ENCODE peak calls at places on chromosomes 1 and 21, in ten cellular contexts. L is A549, U is astrocyte, S is GOT3, N is EL, H is choroid plexus epithelial cell, O is heart right ventricle, C is EH, X is adipocyte, P is AG08396. W is an unnamed sample.

GRCh38 chr1:240511789-240512188 is 100.2 kb downstream of the GREM2 start:
- DNase-seq in L (no peak), U (no peak), S (no peak), N (no peak), H (no peak), O (no peak), C (no peak), X (no peak), P (no peak), W (no peak)

GRCh38 chr1:226381226-226381998 is 26.5 kb downstream of the PARP1 start:
- DNase-seq in L (no peak), U (no peak), S (no peak), N (no peak), H (no peak), O (no peak), C (no peak), X (no peak), P (no peak), W (no peak)

GRCh38 chr21:44873356-44874239 is at the start of gene PTTG1IP:
- DNase-seq in L (peak; percentile 95), U (peak; percentile 84), S (peak; percentile 94), N (peak; percentile 98), H (peak; percentile 98), O (peak; percentile 98), C (peak; percentile 97), X (peak; percentile 99), P (peak; percentile 100), W (peak; percentile 99)

GRCh38 chr1:176897350-176898236 is 266.9 kb downstream of the ASTN1 start:
- DNase-seq in L (peak; percentile 52), U (peak; percentile 27), S (no peak), N (peak; percentile 59), H (peak; percentile 75), O (peak; percentile 38), C (peak; percentile 63), X (peak; percentile 86), P (peak; percentile 71), W (peak; percentile 64)

GRCh38 chr1:101178341-101178687 is 58.5 kb upstream of the S1PR1 start:
- DNase-seq in L (no peak), U (no peak), S (no peak), N (no peak), H (no peak), O (no peak), C (no peak), X (no peak), P (no peak), W (no peak)

GRCh38 chr1:223837206-223837605 is 8.5 kb downstream of the TP53BP2 start:
- DNase-seq in L (no peak), U (no peak), S (no peak), N (no peak), H (peak; percentile 44), O (no peak), C (peak; percentile 52), X (no peak), P (no peak), W (no peak)

GRCh38 chr1:82073659-82074058 is 272.9 kb downstream of the ADGRL2 start:
- DNase-seq in L (no peak), U (no peak), S (no peak), N (no peak), H (no peak), O (no peak), C (no peak), X (no peak), P (no peak), W (no peak)

GRCh38 chr21:42114646-42115045 is 43.5 kb downstream of the UMODL1 start:
- DNase-seq in L (no peak), U (no peak), S (no peak), N (no peak), H (no peak), O (no peak), C (no peak), X (no peak), P (no peak), W (no peak)

GRCh38 chr1:1225913-1226312 is 5.9 kb downstream of the SDF4 start:
- DNase-seq in L (no peak), U (no peak), S (no peak), N (no peak), H (no peak), O (no peak), C (no peak), X (no peak), P (no peak), W (no peak)

GRCh38 chr1:59776960-59777852 is 37.5 kb upstream of the HOOK1 start:
- DNase-seq in L (no peak), U (peak; percentile 24), S (no peak), N (peak; percentile 61), H (peak; percentile 12), O (no peak), C (peak; percentile 84), X (peak; percentile 42), P (peak; percentile 28), W (no peak)

GRCh38 chr1:66503841-66504470 is 30.0 kb upstream of the SGIP1 start:
- DNase-seq in L (peak; percentile 66), U (peak; percentile 40), S (no peak), N (peak; percentile 75), H (peak; percentile 89), O (peak; percentile 64), C (peak; percentile 84), X (peak; percentile 84), P (peak; percentile 35), W (peak; percentile 6)

GRCh38 chr1:40886318-40887011 is 24.3 kb upstream of the CITED4 start:
- DNase-seq in L (no peak), U (no peak), S (no peak), N (no peak), H (no peak), O (no peak), C (no peak), X (no peak), P (no peak), W (no peak)

GRCh38 chr1:40909281-40909680 is 47.1 kb upstream of the CITED4 start:
- DNase-seq in L (no peak), U (no peak), S (no peak), N (no peak), H (no peak), O (no peak), C (no peak), X (no peak), P (no peak), W (no peak)

GRCh38 chr1:115665319-115665718 is 23.5 kb downstream of the VANGL1 start:
- DNase-seq in L (no peak), U (no peak), S (no peak), N (no peak), H (no peak), O (no peak), C (no peak), X (no peak), P (no peak), W (no peak)

GRCh38 chr1:50471967-50472366 is 48.7 kb upstream of the DMRTA2 start:
- DNase-seq in L (no peak), U (no peak), S (no peak), N (no peak), H (no peak), O (no peak), C (no peak), X (no peak), P (no peak), W (no peak)

GRCh38 chr1:94925561-94926364 is 1.1 kb downstream of the CNN3 start:
- DNase-seq in L (peak; percentile 48), U (peak; percentile 94), S (no peak), N (peak; percentile 96), H (peak; percentile 82), O (peak; percentile 88), C (peak; percentile 97), X (peak; percentile 91), P (peak; percentile 84), W (peak; percentile 54)

GRCh38 chr1:41583658-41584570 is 99.4 kb upstream of the EDN2 start:
- DNase-seq in L (no peak), U (no peak), S (no peak), N (no peak), H (no peak), O (no peak), C (no peak), X (no peak), P (no peak), W (no peak)

GRCh38 chr1:168057921-168058320 is 78.8 kb downstream of the GPR161 start:
- DNase-seq in L (no peak), U (no peak), S (no peak), N (peak; percentile 32), H (peak; percentile 27), O (no peak), C (peak; percentile 39), X (peak; percentile 56), P (peak; percentile 14), W (no peak)

GRCh38 chr1:163826500-163826899 is 504.7 kb downstream of the NUF2 start:
- DNase-seq in L (no peak), U (no peak), S (no peak), N (no peak), H (no peak), O (peak; percentile 5), C (no peak), X (no peak), P (no peak), W (no peak)

GRCh38 chr1:155127672-155128468 is at the start of gene EFNA1:
- DNase-seq in L (peak; percentile 59), U (peak; percentile 6), S (no peak), N (peak; percentile 33), H (peak; percentile 14), O (peak; percentile 75), C (peak; percentile 40), X (peak; percentile 76), P (peak; percentile 58), W (no peak)

GRCh38 chr1:16152521-16153087 is 3.3 kb downstream of the EPHA2 start:
- DNase-seq in L (no peak), U (peak; percentile 52), S (no peak), N (no peak), H (peak; percentile 63), O (peak; percentile 53), C (peak; percentile 61), X (peak; percentile 70), P (peak; percentile 54), W (no peak)

GRCh38 chr1:66598670-66599069 is 64.7 kb downstream of the SGIP1 start:
- DNase-seq in L (no peak), U (peak; percentile 80), S (no peak), N (peak; percentile 90), H (peak; percentile 85), O (no peak), C (peak; percentile 91), X (peak; percentile 86), P (peak; percentile 28), W (peak; percentile 30)

GRCh38 chr1:163896001-163896400 is 574.2 kb downstream of the NUF2 start:
- DNase-seq in L (no peak), U (no peak), S (no peak), N (no peak), H (no peak), O (no peak), C (no peak), X (peak; percentile 42), P (no peak), W (no peak)

GRCh38 chr21:39392981-39393380 is 44.1 kb upstream of the HMGN1 start:
- DNase-seq in L (no peak), U (no peak), S (no peak), N (no peak), H (no peak), O (no peak), C (no peak), X (no peak), P (no peak), W (no peak)

GRCh38 chr1:206547104-206547503 is 39.8 kb downstream of the RASSF5 start:
- DNase-seq in L (no peak), U (no peak), S (no peak), N (no peak), H (no peak), O (no peak), C (no peak), X (no peak), P (no peak), W (no peak)

GRCh38 chr1:47223174-47223920 is 8.7 kb downstream of the TAL1 start:
- DNase-seq in L (no peak), U (no peak), S (no peak), N (no peak), H (no peak), O (no peak), C (no peak), X (no peak), P (no peak), W (no peak)

GRCh38 chr1:22738522-22738921 is 27.9 kb downstream of the EPHB2 start:
- DNase-seq in L (peak; percentile 29), U (peak; percentile 43), S (no peak), N (peak; percentile 54), H (no peak), O (no peak), C (peak; percentile 45), X (no peak), P (no peak), W (no peak)

GRCh38 chr1:26177182-26177684 is at the start of gene CNKSR1:
- DNase-seq in L (no peak), U (no peak), S (no peak), N (no peak), H (no peak), O (no peak), C (no peak), X (no peak), P (no peak), W (no peak)

W was measured in HTR-8/SVneo.